ENCODE peak calls at places on chromosomes 5 and 9, in four cellular contexts. O is GM12878, K is GM12891, L is K562. Y is an unnamed sample.

GRCh38 chr5:31948006-31948405 is 226.1 kb downstream of the GOLPH3 start:
- DNase-seq in K (no peak), O (no peak), L (no peak), Y (no peak)

GRCh38 chr9:127208416-127208815 is 56.2 kb upstream of the GARNL3 start:
- DNase-seq in K (no peak), O (no peak), L (no peak), Y (no peak)

GRCh38 chr9:98121096-98121495 is 2.1 kb upstream of the TRIM14 start:
- DNase-seq in K (no peak), O (no peak), L (peak; percentile 56), Y (no peak)

GRCh38 chr5:96816991-96817390 is 9.2 kb upstream of the ERAP1 start:
- DNase-seq in O (no peak), K (no peak), L (no peak), Y (no peak)

GRCh38 chr9:95230046-95230445 is 87.5 kb downstream of the FANCC start:
- DNase-seq in O (no peak), K (no peak), L (no peak), Y (no peak)

GRCh38 chr5:148443998-148444397 is 60.2 kb downstream of the FBXO38 start:
- DNase-seq in K (peak; percentile 25), L (peak; percentile 49), O (peak; percentile 3), Y (peak; percentile 5)

GRCh38 chr5:177364159-177364962 is 6.6 kb downstream of the RGS14 start:
- DNase-seq in K (no peak), O (peak; percentile 69), L (no peak), Y (no peak)

GRCh38 chr9:682633-683508 is 158.6 kb upstream of the DMRT1 start:
- DNase-seq in O (no peak), K (no peak), L (no peak), Y (no peak)

GRCh38 chr5:95843733-95844223 is 21.3 kb upstream of the GLRX start:
- DNase-seq in L (no peak), O (no peak), K (no peak), Y (no peak)

GRCh38 chr9:131252120-131252519 is 24.2 kb downstream of the FAM78A start:
- DNase-seq in L (no peak), K (no peak), O (no peak), Y (no peak)

GRCh38 chr5:68777145-68777544 is 316.7 kb upstream of the SLC30A5 start:
- DNase-seq in O (no peak), K (no peak), L (no peak), Y (no peak)

GRCh38 chr5:174319551-174319950 is 274.0 kb downstream of the NSG2 start:
- DNase-seq in O (no peak), L (no peak), K (no peak), Y (no peak)

GRCh38 chr5:157390179-157390923 is 69.7 kb upstream of the NIPAL4 start:
- DNase-seq in L (no peak), K (no peak), O (no peak), Y (no peak)

GRCh38 chr5:167769846-167770420 is 521.5 kb upstream of the WWC1 start:
- DNase-seq in K (no peak), O (no peak), L (no peak), Y (no peak)

GRCh38 chr5:170150713-170151104 is 45.0 kb downstream of the FOXI1 start:
- DNase-seq in O (no peak), K (no peak), L (no peak), Y (no peak)

GRCh38 chr5:109180668-109181067 is 229.1 kb downstream of the PJA2 start:
- DNase-seq in K (no peak), L (no peak), O (no peak), Y (no peak)

GRCh38 chr5:133457956-133458355 is 154.4 kb downstream of the FSTL4 start:
- DNase-seq in O (no peak), K (no peak), L (no peak), Y (no peak)

GRCh38 chr9:93196095-93197055 is 12.4 kb downstream of the WNK2 start:
- DNase-seq in O (no peak), K (no peak), L (no peak), Y (no peak)

GRCh38 chr9:110048976-110049698 is 158.8 kb downstream of the C9orf152 start:
- DNase-seq in L (no peak), O (no peak), K (peak; percentile 18), Y (peak; percentile 25)

GRCh38 chr5:35741126-35741711 is 115.5 kb upstream of the IL7R start:
- DNase-seq in L (no peak), K (no peak), O (no peak), Y (no peak)

GRCh38 chr5:65695162-65695755 is 26.6 kb downstream of the SGTB start:
- DNase-seq in L (no peak), O (peak; percentile 12), K (no peak), Y (no peak)

GRCh38 chr5:80962630-80963520 is 2.7 kb downstream of the RASGRF2 start:
- DNase-seq in O (no peak), L (no peak), K (no peak), Y (no peak)

GRCh38 chr5:1783214-1783551 is 16.5 kb downstream of the MRPL36 start:
- DNase-seq in L (no peak), O (peak; percentile 63), K (peak; percentile 47), Y (peak; percentile 53)

GRCh38 chr9:11194249-11194648 is 581.4 kb upstream of the PTPRD start:
- DNase-seq in O (no peak), L (no peak), K (no peak), Y (no peak)

GRCh38 chr9:127637322-127637847 is 25.3 kb downstream of the STXBP1 start:
- DNase-seq in K (no peak), O (no peak), L (no peak), Y (no peak)

GRCh38 chr5:128084228-128085167 is 932 bp downstream of the SLC12A2 start:
- DNase-seq in O (no peak), K (peak; percentile 12), L (peak; percentile 13), Y (peak; percentile 16)

GRCh38 chr9:21160178-21160577 is 6.3 kb downstream of the IFNA21 start:
- DNase-seq in K (no peak), L (no peak), O (peak; percentile 43), Y (no peak)

GRCh38 chr9:101716629-101717028 is 21.8 kb downstream of the GRIN3A start:
- DNase-seq in O (no peak), K (no peak), L (no peak), Y (no peak)

GRCh38 chr9:136611119-136611518 is 51.6 kb upstream of the EGFL7 start:
- DNase-seq in K (no peak), L (no peak), O (no peak), Y (no peak)

GRCh38 chr5:57436586-57436985 is 46.0 kb downstream of the ACTBL2 start:
- DNase-seq in K (no peak), O (no peak), L (no peak), Y (no peak)

GRCh38 chr9:70285981-70286616 is 27.3 kb downstream of the SMC5 start:
- DNase-seq in K (no peak), O (no peak), L (no peak), Y (no peak)

GRCh38 chr5:66848749-66849641 is 252.8 kb downstream of the MAST4 start:
- DNase-seq in L (no peak), K (no peak), O (no peak), Y (no peak)

GRCh38 chr9:125446581-125447094 is 185.0 kb downstream of the GAPVD1 start:
- DNase-seq in K (peak; percentile 51), O (peak; percentile 92), L (no peak), Y (no peak)

DNA sequence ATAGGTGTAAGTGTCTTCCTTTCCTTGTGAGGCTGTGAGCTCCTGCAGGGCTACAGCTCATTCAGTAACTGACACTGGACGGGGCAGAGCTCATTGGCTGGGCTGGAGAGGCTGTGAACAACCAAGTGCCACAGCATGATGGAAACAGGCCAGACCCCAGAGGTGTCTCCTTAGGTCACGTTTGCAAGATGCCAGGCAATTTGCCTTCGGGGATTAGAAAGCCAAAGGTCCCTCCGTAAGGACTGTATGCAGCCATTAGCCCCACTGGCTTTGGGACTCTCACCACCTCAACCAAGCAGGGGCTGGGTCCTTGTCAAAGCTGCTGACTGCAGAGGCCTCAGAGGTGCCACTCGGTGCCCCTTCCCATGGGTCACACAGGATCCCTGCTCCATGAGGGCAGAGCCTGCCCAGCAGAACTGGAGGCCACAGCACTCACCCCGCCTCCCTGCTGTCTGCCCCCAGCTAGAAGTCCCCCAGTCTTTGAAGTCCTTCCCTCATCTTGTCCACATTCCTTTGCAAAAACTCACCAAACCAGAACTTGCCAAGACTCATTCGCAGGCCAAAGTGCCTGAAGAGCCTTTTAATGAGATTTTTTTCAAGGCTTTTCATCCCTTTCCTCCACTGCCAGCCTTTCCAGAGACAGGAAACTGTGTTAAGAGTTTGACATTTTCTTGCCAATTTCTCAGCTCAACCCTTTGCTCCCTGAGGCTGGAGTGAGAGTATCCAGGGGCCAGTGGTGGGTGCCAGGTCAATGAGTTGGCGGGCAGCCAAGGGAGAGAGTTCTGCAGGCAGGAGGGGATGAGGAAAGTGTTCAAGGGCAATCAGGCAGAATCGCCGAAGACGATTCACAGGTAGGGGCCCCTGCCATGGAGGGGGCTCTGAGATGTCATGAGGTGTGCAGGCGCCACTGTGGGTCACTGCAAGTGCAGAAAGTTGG is 39.7 kb upstream of the SLC25A51 start:
- DNase-seq in L (no peak), K (no peak), O (no peak), Y (no peak)
- TF ChIP-seq TAF1 in L (no peak), K (no peak), O (no peak), Y (no peak)

GRCh38 chr9:135499326-135500070 is 984 bp upstream of the MRPS2 start:
- DNase-seq in O (no peak), K (peak; percentile 83), L (peak; percentile 83), Y (peak; percentile 83)
- TF ChIP-seq POLR2A in O (no peak), K (no peak), L (no peak), Y (no peak)

GRCh38 chr9:115367780-115368179 is 249.8 kb upstream of the TNC start:
- DNase-seq in K (no peak), O (no peak), L (no peak), Y (no peak)

GRCh38 chr9:115367321-115367720 is 249.4 kb upstream of the TNC start:
- DNase-seq in K (no peak), O (no peak), L (no peak), Y (no peak)

GRCh38 chr9:115373710-115374045 is 255.7 kb upstream of the TNC start:
- DNase-seq in O (no peak), L (no peak), K (no peak), Y (no peak)

GRCh38 chr9:115373000-115373709 is 255.2 kb upstream of the TNC start:
- DNase-seq in O (peak; percentile 16), K (no peak), L (no peak), Y (no peak)

GRCh38 chr9:115369322-115369957 is 251.5 kb upstream of the TNC start:
- DNase-seq in O (no peak), K (no peak), L (no peak), Y (no peak)
- TF ChIP-seq POLR2AphosphoS5 in O (no peak), K (no peak), L (no peak), Y (no peak)

GRCh38 chr5:137622850-137623249 is 113.0 kb downstream of the KLHL3 start:
- DNase-seq in K (no peak), L (no peak), O (peak; percentile 9), Y (no peak)

GRCh38 chr5:137621861-137622823 is 113.7 kb downstream of the KLHL3 start:
- DNase-seq in L (no peak), K (no peak), O (no peak), Y (no peak)

GRCh38 chr5:137619191-137619870 is 116.6 kb downstream of the KLHL3 start:
- DNase-seq in K (no peak), L (no peak), O (no peak), Y (no peak)

GRCh38 chr5:137618476-137618875 is 117.4 kb downstream of the KLHL3 start:
- DNase-seq in K (no peak), O (no peak), L (no peak), Y (no peak)

DNA sequence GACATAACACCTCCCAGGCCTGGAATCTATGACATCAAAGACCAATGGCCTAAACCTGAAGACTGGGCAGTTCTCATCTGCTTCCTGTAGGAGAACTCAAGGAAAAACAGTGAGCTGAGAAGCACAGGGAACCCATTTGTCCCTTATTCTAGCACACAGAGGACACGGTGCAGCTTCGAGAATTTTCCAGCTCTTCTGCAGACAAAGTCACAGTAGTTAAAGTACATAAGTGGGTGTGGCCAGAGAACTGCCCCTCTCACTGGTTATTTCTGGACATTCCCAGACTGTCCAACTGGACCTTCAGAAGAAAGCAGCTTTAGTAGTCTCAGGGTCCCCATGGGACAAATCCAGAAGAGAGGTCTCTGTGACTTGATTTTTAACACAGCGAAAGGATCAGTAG is 114.6 kb downstream of the KLHL3 start:
- DNase-seq in L (no peak), K (no peak), O (no peak), Y (no peak)
- TF ChIP-seq TAF1 in L (no peak), K (no peak), O (no peak), Y (no peak)

Y was measured in GM12892.